ENCODE peak calls at places on chromosomes 13 and 19, in five cellular contexts. D, V, Y, O and K are unnamed samples.

GRCh38 chr13:30305456-30305855 is 1.9 kb downstream of the KATNAL1 start:
- DNase-seq in V (no peak), D (no peak), O (no peak), Y (no peak), K (no peak)

GRCh38 chr13:48291730-48292129 is 11.8 kb upstream of the RB1 start:
- DNase-seq in O (no peak), Y (no peak), D (no peak), V (no peak), K (no peak)

GRCh38 chr13:36848228-36848982 is 29.4 kb downstream of the RFXAP start:
- DNase-seq in Y (peak; percentile 3), D (no peak), O (no peak), V (no peak), K (no peak)

GRCh38 chr13:28558126-28558525 is 63.2 kb upstream of the FLT1 start:
- DNase-seq in D (no peak), V (no peak), O (no peak), Y (no peak), K (no peak)

GRCh38 chr19:34832581-34833112 is 59.6 kb upstream of the ZNF599 start:
- DNase-seq in O (no peak), Y (no peak), V (peak; percentile 82), D (no peak), K (no peak)

GRCh38 chr13:46100191-46100877 is 4.5 kb downstream of the CPB2 start:
- DNase-seq in V (no peak), D (no peak), O (no peak), Y (no peak), K (no peak)

GRCh38 chr19:55613396-55613795 is 7.9 kb downstream of the ZNF865 start:
- DNase-seq in Y (no peak), O (no peak), V (no peak), D (no peak), K (no peak)

GRCh38 chr19:29517412-29517811 is 8.4 kb upstream of the VSTM2B start:
- DNase-seq in V (no peak), Y (no peak), O (no peak), D (no peak), K (no peak)

GRCh38 chr13:114078501-114079451 is 53.6 kb downstream of the RASA3 start:
- DNase-seq in Y (no peak), O (peak; percentile 30), D (peak; percentile 63), V (no peak), K (no peak)

GRCh38 chr13:97367016-97367415 is 67.0 kb upstream of the RAP2A start:
- DNase-seq in D (no peak), V (no peak), Y (no peak), O (no peak), K (no peak)

DNA sequence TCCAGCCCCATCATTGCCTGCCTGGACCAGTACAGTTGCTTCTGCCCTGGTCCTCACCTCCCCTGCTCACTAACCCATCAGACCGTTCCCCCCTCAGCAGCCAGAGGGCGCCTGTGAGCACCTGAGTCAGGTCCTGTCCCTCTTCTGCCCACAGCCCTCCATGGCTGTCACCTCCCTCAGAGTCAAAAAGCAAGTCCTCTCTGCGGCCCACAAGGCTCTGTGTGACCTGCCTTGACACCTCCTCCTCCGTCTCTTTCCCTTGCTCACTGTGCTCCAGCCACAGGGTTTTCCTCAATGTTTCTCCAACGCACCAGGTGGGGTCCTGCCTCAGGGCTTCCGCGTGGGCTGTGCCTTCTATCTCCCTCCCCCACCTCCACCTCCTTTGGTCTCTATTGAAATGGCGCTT is 29.4 kb upstream of the PTPRS start:
- DNase-seq in Y (peak; percentile 65), O (peak; percentile 48), D (peak; percentile 54), V (peak; percentile 89), K (peak; percentile 81)
- TF ChIP-seq CTCF in Y (peak; percentile 53), O (no peak), D (peak; percentile 33), V (peak; percentile 61), K (peak; percentile 63)

GRCh38 chr13:62014299-62014698 is 598.6 kb upstream of the PCDH20 start:
- DNase-seq in Y (no peak), O (no peak), V (no peak), D (no peak), K (no peak)
- TF ChIP-seq CTCF in Y (no peak), O (no peak), V (peak; percentile 66), D (no peak), K (peak; percentile 12)

GRCh38 chr13:73601708-73602107 is 532.5 kb downstream of the KLF12 start:
- DNase-seq in O (no peak), D (no peak), V (no peak), Y (no peak), K (no peak)

GRCh38 chr13:73603646-73604045 is 530.6 kb downstream of the KLF12 start:
- DNase-seq in V (no peak), O (no peak), D (no peak), Y (no peak), K (no peak)

GRCh38 chr13:73599232-73600128 is 534.7 kb downstream of the KLF12 start:
- DNase-seq in Y (no peak), O (no peak), D (no peak), V (no peak), K (no peak)

GRCh38 chr13:73598021-73598712 is 536.0 kb downstream of the KLF12 start:
- DNase-seq in D (no peak), V (no peak), Y (no peak), O (no peak), K (no peak)

GRCh38 chr13:73602295-73602694 is 531.9 kb downstream of the KLF12 start:
- DNase-seq in D (no peak), Y (no peak), O (no peak), V (no peak), K (no peak)
- TF ChIP-seq CTCF in D (no peak), Y (no peak), O (no peak), V (no peak), K (no peak)

GRCh38 chr13:25267715-25268114 is 19.6 kb downstream of the MTMR6 start:
- DNase-seq in O (no peak), V (no peak), Y (no peak), D (no peak), K (no peak)
- TF ChIP-seq CTCF in O (no peak), V (peak; percentile 27), Y (no peak), D (no peak), K (no peak)

GRCh38 chr19:41541990-41542584 is 33.9 kb upstream of the CEACAM21 start:
- DNase-seq in Y (peak; percentile 74), D (peak; percentile 74), O (peak; percentile 59), V (no peak), K (peak; percentile 37)
- TF ChIP-seq CTCF in Y (peak; percentile 76), D (peak; percentile 64), O (no peak), V (peak; percentile 49), K (peak; percentile 37)